ENCODE peak calls at places on chromosomes 4 and X, in six cellular contexts. D, N, U, M, L and I are unnamed samples.

GRCh38 chrX:55210931-55211677 is 9.0 kb upstream of the PAGE5 start:
- DNase-seq in D (no peak), N (no peak), U (peak), M (no peak), L (no peak), I (peak)

GRCh38 chr4:107806196-107806595 is 18.5 kb upstream of the SGMS2 start:
- DNase-seq in D (no peak), N (no peak), U (no peak), M (no peak), L (no peak), I (no peak)

GRCh38 chr4:149008415-149009025 is 566.3 kb upstream of the NR3C2 start:
- DNase-seq in D (no peak), N (no peak), U (no peak), M (no peak), L (peak), I (no peak)

GRCh38 chr4:64969081-64969480 is 559.8 kb upstream of the TECRL start:
- DNase-seq in D (no peak), N (no peak), U (no peak), M (no peak), L (no peak), I (no peak)

GRCh38 chr4:40909363-40909876 is 159.7 kb downstream of the NSUN7 start:
- DNase-seq in D (no peak), N (no peak), U (no peak), M (no peak), L (peak), I (peak)

GRCh38 chr4:6327220-6327917 is 57.7 kb downstream of the WFS1 start:
- DNase-seq in D (peak), N (peak), U (peak), M (peak), L (peak), I (peak)

GRCh38 chr4:123891901-123892300 is 495.3 kb downstream of the SPRY1 start:
- DNase-seq in D (no peak), N (no peak), U (no peak), M (no peak), L (no peak), I (peak)

GRCh38 chr4:148253748-148254147 is 188.5 kb downstream of the NR3C2 start:
- DNase-seq in D (no peak), N (no peak), U (no peak), M (no peak), L (no peak), I (no peak)